ENCODE peak calls at places on chromosomes 11 and 22, in four cellular contexts. B, M, Q and G are unnamed samples.

GRCh38 chr11:75334976-75335375 is 16.5 kb downstream of the ARRB1 start:
- DNase-seq in Q (peak; percentile 41), B (no peak), M (no peak), G (no peak)

GRCh38 chr11:78656327-78656726 is 81.7 kb upstream of the NARS2 start:
- DNase-seq in M (no peak), B (no peak), Q (no peak), G (no peak)

GRCh38 chr11:75447415-75447814 is 14.4 kb upstream of the KLHL35 start:
- DNase-seq in M (no peak), Q (no peak), B (no peak), G (no peak)

GRCh38 chr11:129791515-129791914 is 24.1 kb upstream of the TMEM45B start:
- DNase-seq in M (no peak), Q (no peak), B (no peak), G (no peak)

GRCh38 chr11:19777342-19778102 is 64.9 kb downstream of the NAV2 start:
- DNase-seq in M (no peak), B (peak; percentile 52), Q (peak; percentile 40), G (peak; percentile 43)

GRCh38 chr22:24951942-24952836 is at the start of gene KIAA1671:
- DNase-seq in B (peak; percentile 91), Q (peak; percentile 99), M (peak; percentile 74), G (peak; percentile 40)

GRCh38 chr11:84673753-84674152 is 953.4 kb downstream of the DLG2 start:
- DNase-seq in Q (no peak), M (no peak), B (no peak), G (peak; percentile 4)

GRCh38 chr11:134666273-134667174 is 254.5 kb upstream of the B3GAT1 start:
- DNase-seq in Q (no peak), B (no peak), M (no peak), G (no peak)

GRCh38 chr11:112555491-112556364 is 295.1 kb upstream of the PLET1 start:
- DNase-seq in Q (peak; percentile 75), M (peak; percentile 22), B (peak; percentile 59), G (peak; percentile 27)

GRCh38 chr11:9568854-9569587 is 4.4 kb upstream of the WEE1 start:
- DNase-seq in Q (peak; percentile 14), B (peak; percentile 94), M (peak; percentile 66), G (peak; percentile 95)

GRCh38 chr11:69878144-69878883 is 59.1 kb upstream of the FGF3 start:
- DNase-seq in Q (no peak), M (no peak), B (no peak), G (no peak)

GRCh38 chr11:123856444-123856843 is 29.0 kb downstream of the TMEM225 start:
- DNase-seq in B (no peak), Q (no peak), M (no peak), G (no peak)

GRCh38 chr11:70517203-70517602 is 118.9 kb downstream of the CTTN start:
- DNase-seq in M (no peak), Q (no peak), B (no peak), G (no peak)

GRCh38 chr11:83115551-83115950 is 41.4 kb upstream of the PCF11 start:
- DNase-seq in Q (peak; percentile 8), M (peak; percentile 51), B (no peak), G (no peak)

GRCh38 chr11:63805844-63806415 is 7.3 kb upstream of the SPINDOC start:
- DNase-seq in M (no peak), Q (no peak), B (no peak), G (peak; percentile 21)

GRCh38 chr11:110479070-110479444 is 49.3 kb downstream of the FDX1 start:
- DNase-seq in B (no peak), Q (no peak), M (no peak), G (no peak)

GRCh38 chr11:123561046-123561781 is 93.2 kb downstream of the SCN3B start:
- DNase-seq in M (peak; percentile 65), Q (peak; percentile 58), B (no peak), G (peak; percentile 40)

GRCh38 chr22:29744902-29745301 is 21.9 kb downstream of the ZMAT5 start:
- DNase-seq in Q (no peak), M (no peak), B (peak; percentile 32), G (peak; percentile 86)

GRCh38 chr22:20015971-20016733 is 471 bp downstream of the ARVCF start:
- DNase-seq in B (peak; percentile 34), Q (peak; percentile 68), M (peak; percentile 28), G (no peak)

GRCh38 chr22:49968831-49969661 is 8.5 kb downstream of the PIM3 start:
- DNase-seq in M (peak; percentile 27), Q (peak; percentile 3), B (no peak), G (no peak)

GRCh38 chr22:45448431-45448830 is 34.9 kb downstream of the RIBC2 start:
- DNase-seq in M (peak; percentile 82), B (peak; percentile 55), Q (no peak), G (peak; percentile 84)

GRCh38 chr11:61083601-61084147 is 18.6 kb upstream of the CD5 start:
- DNase-seq in M (no peak), B (no peak), Q (no peak), G (no peak)

GRCh38 chr11:60786811-60787567 is 1.9 kb downstream of the MS4A10 start:
- DNase-seq in M (peak; percentile 61), Q (no peak), B (peak; percentile 45), G (peak; percentile 63)

GRCh38 chr11:36292311-36292722 is 3.1 kb upstream of the COMMD9 start:
- DNase-seq in B (no peak), M (no peak), Q (peak; percentile 47), G (peak; percentile 50)
- TF ChIP-seq CTCF in B (peak; percentile 43), M (peak; percentile 46), Q (peak; percentile 76), G (peak; percentile 62)

DNA sequence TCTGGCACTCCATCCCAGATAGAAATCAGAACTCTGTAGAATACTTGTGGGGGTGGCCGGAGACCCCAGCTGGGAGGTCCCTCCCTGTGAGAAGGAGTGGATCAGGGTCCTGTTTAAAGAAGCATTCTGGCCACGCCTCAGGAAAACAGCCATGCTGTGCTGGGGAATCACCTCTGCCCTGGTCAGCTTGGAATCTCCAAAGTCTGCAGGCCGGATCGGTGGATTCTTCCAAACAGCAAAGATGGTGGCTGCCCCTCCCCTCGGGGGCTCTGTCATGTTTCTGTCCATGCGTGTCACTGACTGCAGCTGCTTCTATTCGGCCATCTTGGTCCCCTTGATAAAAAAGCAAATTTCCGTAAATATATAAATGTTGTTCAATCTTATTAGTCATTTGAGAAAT is 365.9 kb downstream of the JRKL start:
- DNase-seq in B (no peak), M (no peak), Q (no peak), G (no peak)
- TF ChIP-seq CTCF in B (no peak), M (no peak), Q (no peak), G (no peak)

GRCh38 chr22:37930952-37931440 is 22.4 kb downstream of the C22orf23 start:
- DNase-seq in Q (no peak), M (no peak), B (no peak), G (no peak)
- TF ChIP-seq CTCF in Q (no peak), M (no peak), B (peak; percentile 6), G (no peak)

GRCh38 chr11:5289696-5290095 is 12.1 kb downstream of the OR51B4 start:
- DNase-seq in Q (no peak), B (no peak), M (no peak), G (peak; percentile 22)

GRCh38 chr11:5288912-5289525 is 12.7 kb downstream of the OR51B4 start:
- DNase-seq in Q (no peak), B (no peak), M (no peak), G (peak; percentile 12)

GRCh38 chr11:5288108-5288911 is 13.4 kb downstream of the OR51B4 start:
- DNase-seq in Q (no peak), M (no peak), B (no peak), G (no peak)

GRCh38 chr11:5293028-5293427 is 8.7 kb downstream of the OR51B4 start:
- DNase-seq in Q (no peak), B (no peak), M (no peak), G (no peak)

DNA sequence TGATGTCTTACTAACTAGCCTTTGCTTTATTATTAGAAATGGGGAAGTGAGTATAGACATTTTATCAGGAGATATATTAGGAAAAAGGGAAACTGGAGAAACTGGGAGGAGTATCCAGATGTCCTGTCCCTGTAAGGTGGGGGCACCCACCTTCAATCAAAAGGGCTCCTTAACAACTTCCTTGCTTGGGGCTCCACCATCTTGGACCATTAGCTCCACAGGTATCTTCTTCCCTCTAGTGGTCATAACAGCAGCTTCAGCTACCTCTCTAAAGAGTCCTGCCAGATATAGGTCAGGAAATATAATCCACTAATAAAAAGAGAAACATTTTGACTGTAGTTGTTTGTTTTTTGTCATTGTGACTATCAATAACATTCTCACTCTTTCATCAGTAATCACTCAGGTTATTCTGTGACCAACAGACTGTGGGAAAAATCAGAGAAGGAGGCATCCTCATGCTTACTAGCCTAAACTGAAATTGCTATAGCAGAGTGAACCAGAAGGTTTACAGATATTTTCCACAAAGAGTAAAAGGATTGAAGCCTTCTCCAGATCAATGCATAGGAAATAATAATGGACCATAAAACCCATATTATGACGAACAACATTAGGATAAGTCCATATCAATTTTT is 10.4 kb downstream of the OR51B4 start:
- DNase-seq in M (no peak), Q (peak; percentile 44), B (no peak), G (peak; percentile 31)
- TF ChIP-seq CTCF in M (no peak), Q (peak; percentile 65), B (no peak), G (peak; percentile 67)

GRCh38 chr11:13224324-13224723 is 53.3 kb upstream of the BMAL1 start:
- DNase-seq in B (no peak), M (no peak), Q (no peak), G (no peak)

GRCh38 chr11:13227676-13228255 is 49.8 kb upstream of the BMAL1 start:
- DNase-seq in M (no peak), B (no peak), Q (no peak), G (no peak)

GRCh38 chr11:13222285-13222684 is 55.3 kb upstream of the BMAL1 start:
- DNase-seq in B (no peak), M (no peak), Q (peak; percentile 30), G (no peak)

GRCh38 chr11:13223112-13223511 is 54.5 kb upstream of the BMAL1 start:
- DNase-seq in B (no peak), Q (no peak), M (no peak), G (no peak)

DNA sequence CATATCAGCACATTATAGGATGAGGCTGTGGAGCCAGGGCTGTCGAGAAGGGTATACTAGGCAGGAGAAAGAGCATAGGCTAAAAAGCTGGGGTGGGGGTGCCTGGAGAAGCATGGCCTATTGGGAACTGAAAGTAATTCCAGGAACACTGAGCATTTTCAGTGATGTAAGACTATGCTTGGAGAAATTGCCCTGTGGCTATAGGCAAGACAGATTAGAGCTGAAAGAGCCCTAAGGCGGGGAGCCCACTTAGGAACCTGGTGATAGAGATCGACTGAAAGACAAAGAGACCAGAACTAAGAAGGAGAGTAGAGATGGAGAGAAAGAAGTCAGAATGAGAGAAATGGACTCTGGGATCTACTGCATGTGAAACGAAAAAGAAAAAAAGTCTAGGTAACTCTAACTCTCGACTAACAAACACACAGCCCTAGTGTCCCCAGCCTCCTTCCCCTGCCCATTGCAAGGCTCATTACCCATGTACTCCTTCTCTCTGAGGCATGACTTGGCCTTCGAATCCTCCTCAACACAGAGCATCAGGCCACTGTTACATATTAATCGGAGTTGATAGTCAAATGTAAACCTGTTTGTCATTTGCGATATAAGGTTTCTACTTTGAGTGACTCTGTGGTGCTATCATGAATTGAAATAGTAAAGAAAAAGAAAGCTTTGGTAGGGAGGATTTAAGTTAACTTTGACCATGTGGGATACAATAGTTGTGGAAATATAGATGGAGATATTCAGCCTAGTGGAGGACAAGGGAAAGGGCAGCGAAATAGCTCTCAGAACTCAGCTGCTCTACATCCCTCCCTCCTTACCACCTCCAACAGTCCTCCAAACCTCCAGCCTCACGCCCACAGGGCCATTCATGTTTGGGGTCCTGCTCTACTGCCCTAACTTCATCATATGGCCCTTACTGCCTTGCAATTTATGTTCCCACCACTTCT is 52.3 kb upstream of the BMAL1 start:
- DNase-seq in B (no peak), Q (no peak), M (no peak), G (no peak)
- TF ChIP-seq CTCF in B (no peak), Q (no peak), M (no peak), G (no peak)

GRCh38 chr11:59550368-59550841 is 39.1 kb downstream of the OR4D9 start:
- DNase-seq in M (peak; percentile 85), Q (peak; percentile 95), B (peak; percentile 90), G (peak; percentile 95)
- TF ChIP-seq CTCF in M (peak; percentile 63), Q (peak; percentile 57), B (no peak), G (peak; percentile 57)